ENCODE peak calls at places on chromosome 18, in eight cellular contexts. N is H1, S is lower lobe of right lung, I is astrocyte, M is RWPE1, L is ovary, D is SJSA1, A is GM23248. R is an unnamed sample.

GRCh38 chr18:35490894-35491688 is 6.7 kb downstream of the INO80C start:
- DNase-seq in N (peak; percentile 58), S (no peak), I (no peak), M (no peak), L (no peak), D (no peak), A (no peak), R (no peak)

GRCh38 chr18:50863840-50864239 is 15.1 kb upstream of the ME2 start:
- DNase-seq in N (no peak), S (no peak), I (no peak), M (no peak), L (no peak), D (no peak), A (no peak), R (no peak)

GRCh38 chr18:22238681-22239080 is 69.3 kb downstream of the GATA6 start:
- DNase-seq in N (no peak), S (no peak), I (no peak), M (no peak), L (no peak), D (no peak), A (no peak), R (no peak)

GRCh38 chr18:5894215-5894612 is 1.1 kb downstream of the TMEM200C start:
- DNase-seq in N (no peak), S (no peak), I (no peak), M (no peak), L (no peak), D (no peak), A (no peak), R (no peak)

GRCh38 chr18:60568211-60568610 is 195.6 kb upstream of the MC4R start:
- DNase-seq in N (no peak), S (no peak), I (no peak), M (no peak), L (no peak), D (no peak), A (peak; percentile 24), R (no peak)

GRCh38 chr18:34342960-34343359 is 118.2 kb upstream of the NOL4 start:
- DNase-seq in N (no peak), S (no peak), I (peak; percentile 84), M (peak; percentile 9), L (no peak), D (no peak), A (peak; percentile 63), R (no peak)

GRCh38 chr18:22473366-22473765 is 55.7 kb upstream of the CTAGE1 start:
- DNase-seq in N (no peak), S (no peak), I (no peak), M (no peak), L (no peak), D (no peak), A (no peak), R (no peak)

GRCh38 chr18:66046025-66046602 is 295.3 kb downstream of the CDH7 start:
- DNase-seq in N (no peak), S (no peak), I (no peak), M (no peak), L (no peak), D (no peak), A (no peak), R (peak; percentile 34)

GRCh38 chr18:5237083-5237722 is 40.1 kb upstream of the AKAIN1 start:
- DNase-seq in N (no peak), S (no peak), I (peak; percentile 16), M (peak; percentile 30), L (no peak), D (no peak), A (peak; percentile 34), R (no peak)

GRCh38 chr18:3877678-3878077 is 427.7 kb downstream of the TGIF1 start:
- DNase-seq in N (no peak), S (no peak), I (no peak), M (no peak), L (no peak), D (no peak), A (peak; percentile 50), R (no peak)

GRCh38 chr18:68662779-68663178 is 52.1 kb downstream of the TMX3 start:
- DNase-seq in N (no peak), S (no peak), I (peak; percentile 27), M (no peak), L (no peak), D (no peak), A (peak; percentile 60), R (no peak)

GRCh38 chr18:36688020-36688965 is 140.5 kb downstream of the TPGS2 start:
- DNase-seq in N (peak; percentile 86), S (no peak), I (no peak), M (peak; percentile 67), L (peak; percentile 54), D (peak; percentile 48), A (peak; percentile 75), R (peak; percentile 82)

GRCh38 chr18:9831046-9831722 is 54.6 kb upstream of the TXNDC2 start:
- DNase-seq in N (no peak), S (no peak), I (no peak), M (no peak), L (no peak), D (no peak), A (no peak), R (no peak)

GRCh38 chr18:76756491-76757288 is 65.7 kb upstream of the ZNF236 start:
- DNase-seq in N (no peak), S (no peak), I (no peak), M (no peak), L (no peak), D (no peak), A (peak; percentile 33), R (peak; percentile 43)

GRCh38 chr18:37946324-37946723 is 380.7 kb upstream of the CELF4 start:
- DNase-seq in N (no peak), S (no peak), I (no peak), M (no peak), L (no peak), D (no peak), A (no peak), R (no peak)

GRCh38 chr18:65146615-65147014 is 604.2 kb upstream of the CDH7 start:
- DNase-seq in N (no peak), S (no peak), I (no peak), M (no peak), L (no peak), D (no peak), A (no peak), R (no peak)

GRCh38 chr18:69102959-69103358 is 297.7 kb upstream of the DOK6 start:
- DNase-seq in N (no peak), S (no peak), I (peak; percentile 3), M (no peak), L (no peak), D (no peak), A (peak; percentile 39), R (no peak)

GRCh38 chr18:71239111-71239624 is 950.3 kb downstream of the SOCS6 start:
- DNase-seq in N (no peak), S (no peak), I (no peak), M (no peak), L (no peak), D (no peak), A (no peak), R (no peak)

GRCh38 chr18:57210101-57210661 is 63.3 kb downstream of the BOD1L2 start:
- DNase-seq in N (peak; percentile 63), S (no peak), I (peak; percentile 63), M (peak; percentile 72), L (no peak), D (peak; percentile 59), A (peak; percentile 92), R (peak; percentile 90)

GRCh38 chr18:58535340-58536186 is 93.3 kb downstream of the ALPK2 start:
- DNase-seq in N (no peak), S (no peak), I (peak; percentile 70), M (no peak), L (no peak), D (no peak), A (peak; percentile 22), R (no peak)

GRCh38 chr18:10798727-10799435 is 273.1 kb downstream of the NAPG start:
- DNase-seq in N (no peak), S (no peak), I (peak; percentile 19), M (peak; percentile 50), L (no peak), D (no peak), A (peak; percentile 10), R (peak; percentile 75)

GRCh38 chr18:50853863-50854271 is 25.1 kb upstream of the ME2 start:
- DNase-seq in N (no peak), S (peak; percentile 58), I (peak; percentile 70), M (peak; percentile 38), L (no peak), D (no peak), A (peak; percentile 87), R (peak; percentile 63)

GRCh38 chr18:21315741-21316187 is 73.7 kb downstream of the GREB1L start:
- DNase-seq in N (peak; percentile 71), S (no peak), I (peak; percentile 84), M (no peak), L (no peak), D (no peak), A (no peak), R (peak; percentile 30)

GRCh38 chr18:8734496-8734895 is 29.1 kb downstream of the MTCL1 start:
- DNase-seq in N (no peak), S (no peak), I (no peak), M (no peak), L (no peak), D (no peak), A (no peak), R (no peak)
- H3K27ac ChIP-seq in N (no peak overlapping the region), S (no peak overlapping the region), I (no peak overlapping the region), M (no peak overlapping the region), L (no peak overlapping the region), D (peak overlapping the region; percentile 1), A (no peak overlapping the region), R (no peak overlapping the region)

GRCh38 chr18:44687421-44687820 is 6.7 kb downstream of the SETBP1 start:
- DNase-seq in N (no peak), S (no peak), I (no peak), M (no peak), L (no peak), D (no peak), A (no peak), R (no peak)
- H3K27ac ChIP-seq in N (no peak overlapping the region), S (no peak overlapping the region), I (no peak overlapping the region), M (no peak overlapping the region), L (no peak overlapping the region), D (no peak overlapping the region), A (no peak overlapping the region), R (no peak overlapping the region)

GRCh38 chr18:2606335-2606734 is 35.0 kb downstream of the NDC80 start:
- DNase-seq in N (no peak), S (no peak), I (peak; percentile 18), M (no peak), L (no peak), D (no peak), A (no peak), R (no peak)
- H3K27ac ChIP-seq in N (no peak overlapping the region), S (peak overlapping the region; percentile 34), I (no peak overlapping the region), M (no peak overlapping the region), L (no peak overlapping the region), D (no peak overlapping the region), A (no peak overlapping the region), R (no peak overlapping the region)

GRCh38 chr18:7079231-7079630 is 38.4 kb downstream of the LAMA1 start:
- DNase-seq in N (no peak), S (no peak), I (no peak), M (no peak), L (no peak), D (no peak), A (no peak), R (no peak)

GRCh38 chr18:7084080-7084765 is 33.4 kb downstream of the LAMA1 start:
- DNase-seq in N (no peak), S (no peak), I (peak; percentile 64), M (peak; percentile 18), L (no peak), D (no peak), A (peak; percentile 74), R (peak; percentile 31)

GRCh38 chr18:7082666-7083065 is 34.9 kb downstream of the LAMA1 start:
- DNase-seq in N (no peak), S (no peak), I (no peak), M (no peak), L (no peak), D (no peak), A (no peak), R (no peak)

GRCh38 chr18:7089369-7089768 is 28.2 kb downstream of the LAMA1 start:
- DNase-seq in N (no peak), S (no peak), I (no peak), M (no peak), L (no peak), D (no peak), A (no peak), R (no peak)

GRCh38 chr18:7084766-7085080 is 32.9 kb downstream of the LAMA1 start:
- DNase-seq in N (no peak), S (no peak), I (peak; percentile 94), M (peak; percentile 23), L (no peak), D (peak; percentile 82), A (peak; percentile 90), R (no peak)
- H3K27ac ChIP-seq in N (no peak overlapping the region), S (no peak overlapping the region), I (peak overlapping the region; percentile 86), M (no peak overlapping the region), L (peak overlapping the region; percentile 29), D (peak overlapping the region; percentile 72), A (peak overlapping the region; percentile 94), R (peak overlapping the region; percentile 45)

R was measured in hepatocyte.